ENCODE peak calls at places on chromosomes 13 and 19, in five cellular contexts. One of them, this sample, is unnamed.

GRCh38 chr13:39159971-39160370 is 121.7 kb downstream of the NHLRC3 start:
- DNase-seq in hypothalamus: peak
- DNase-seq in H9: no peak
- DNase-seq in activated T-helper 1 cell treated with Interleukin-2 at 50 U/mL for 16 hours: no peak
- DNase-seq in iPS DF 6.9: no peak
- DNase-seq in this sample: no peak

GRCh38 chr19:3585301-3586123 is at the start of gene GIPC3:
- DNase-seq in hypothalamus: no peak
- DNase-seq in H9: no peak
- DNase-seq in activated T-helper 1 cell treated with Interleukin-2 at 50 U/mL for 16 hours: no peak
- DNase-seq in iPS DF 6.9: no peak
- DNase-seq in this sample: no peak

GRCh38 chr13:28373803-28374202 is 121.1 kb downstream of the FLT1 start:
- DNase-seq in hypothalamus: no peak
- DNase-seq in H9: no peak
- DNase-seq in activated T-helper 1 cell treated with Interleukin-2 at 50 U/mL for 16 hours: no peak
- DNase-seq in iPS DF 6.9: no peak
- DNase-seq in this sample: no peak

GRCh38 chr19:9935409-9936062 is 779 bp downstream of the OLFM2 start:
- DNase-seq in hypothalamus: peak
- DNase-seq in H9: peak
- DNase-seq in activated T-helper 1 cell treated with Interleukin-2 at 50 U/mL for 16 hours: no peak
- DNase-seq in iPS DF 6.9: no peak
- DNase-seq in this sample: no peak

GRCh38 chr19:11767633-11768133 is 883 bp downstream of the ZNF441 start:
- DNase-seq in hypothalamus: no peak
- DNase-seq in H9: no peak
- DNase-seq in activated T-helper 1 cell treated with Interleukin-2 at 50 U/mL for 16 hours: no peak
- DNase-seq in iPS DF 6.9: no peak
- DNase-seq in this sample: no peak

GRCh38 chr13:50222569-50223332 is 207.5 kb downstream of the KCNRG start:
- DNase-seq in hypothalamus: no peak
- DNase-seq in H9: no peak
- DNase-seq in activated T-helper 1 cell treated with Interleukin-2 at 50 U/mL for 16 hours: no peak
- DNase-seq in iPS DF 6.9: no peak
- DNase-seq in this sample: no peak

GRCh38 chr19:39946532-39946931 is 12.1 kb upstream of the FCGBP start:
- DNase-seq in hypothalamus: no peak
- DNase-seq in H9: no peak
- DNase-seq in activated T-helper 1 cell treated with Interleukin-2 at 50 U/mL for 16 hours: no peak
- DNase-seq in iPS DF 6.9: no peak
- DNase-seq in this sample: no peak

GRCh38 chr13:106612688-106613087 is 44.8 kb upstream of the ARGLU1 start:
- DNase-seq in hypothalamus: no peak
- DNase-seq in H9: no peak
- DNase-seq in activated T-helper 1 cell treated with Interleukin-2 at 50 U/mL for 16 hours: no peak
- DNase-seq in iPS DF 6.9: no peak
- DNase-seq in this sample: no peak

GRCh38 chr13:98839826-98840769 is 87.6 kb upstream of the SLC15A1 start:
- DNase-seq in hypothalamus: peak
- DNase-seq in H9: peak
- DNase-seq in activated T-helper 1 cell treated with Interleukin-2 at 50 U/mL for 16 hours: no peak
- DNase-seq in iPS DF 6.9: peak
- DNase-seq in this sample: peak

GRCh38 chr13:113112893-113113845 is 7.6 kb downstream of the F7 start:
- DNase-seq in hypothalamus: no peak
- DNase-seq in H9: no peak
- DNase-seq in activated T-helper 1 cell treated with Interleukin-2 at 50 U/mL for 16 hours: no peak
- DNase-seq in iPS DF 6.9: no peak
- DNase-seq in this sample: no peak

GRCh38 chr19:49432141-49433073 is 7.2 kb downstream of the GFY start:
- DNase-seq in hypothalamus: no peak
- DNase-seq in H9: peak
- DNase-seq in activated T-helper 1 cell treated with Interleukin-2 at 50 U/mL for 16 hours: no peak
- DNase-seq in iPS DF 6.9: no peak
- DNase-seq in this sample: no peak

GRCh38 chr19:17718988-17719711 is at the start of gene MAP1S:
- DNase-seq in hypothalamus: peak
- DNase-seq in H9: peak
- DNase-seq in activated T-helper 1 cell treated with Interleukin-2 at 50 U/mL for 16 hours: peak
- DNase-seq in iPS DF 6.9: no peak
- DNase-seq in this sample: peak

GRCh38 chr19:41753936-41754529 is 1.3 kb upstream of the CEACAM6 start:
- DNase-seq in hypothalamus: peak
- DNase-seq in H9: peak
- DNase-seq in activated T-helper 1 cell treated with Interleukin-2 at 50 U/mL for 16 hours: peak
- DNase-seq in iPS DF 6.9: no peak
- DNase-seq in this sample: peak

GRCh38 chr19:3057275-3057714 is 5.0 kb downstream of the TLE5 start:
- DNase-seq in hypothalamus: peak
- DNase-seq in H9: peak
- DNase-seq in activated T-helper 1 cell treated with Interleukin-2 at 50 U/mL for 16 hours: no peak
- DNase-seq in iPS DF 6.9: no peak
- DNase-seq in this sample: no peak

GRCh38 chr19:30959011-30959410 is 390.2 kb downstream of the TSHZ3 start:
- DNase-seq in hypothalamus: no peak
- DNase-seq in H9: no peak
- DNase-seq in activated T-helper 1 cell treated with Interleukin-2 at 50 U/mL for 16 hours: no peak
- DNase-seq in iPS DF 6.9: no peak
- DNase-seq in this sample: no peak

GRCh38 chr13:72527333-72527732 is 200.1 kb downstream of the MZT1 start:
- DNase-seq in hypothalamus: no peak
- DNase-seq in H9: no peak
- DNase-seq in activated T-helper 1 cell treated with Interleukin-2 at 50 U/mL for 16 hours: no peak
- DNase-seq in iPS DF 6.9: no peak
- DNase-seq in this sample: no peak

GRCh38 chr19:5108123-5108613 is 139.3 kb downstream of the KDM4B start:
- DNase-seq in hypothalamus: no peak
- DNase-seq in H9: no peak
- DNase-seq in activated T-helper 1 cell treated with Interleukin-2 at 50 U/mL for 16 hours: no peak
- DNase-seq in iPS DF 6.9: no peak
- DNase-seq in this sample: no peak

GRCh38 chr13:95343944-95344343 is 42.7 kb upstream of the ABCC4 start:
- DNase-seq in hypothalamus: no peak
- DNase-seq in H9: no peak
- DNase-seq in activated T-helper 1 cell treated with Interleukin-2 at 50 U/mL for 16 hours: no peak
- DNase-seq in iPS DF 6.9: no peak
- DNase-seq in this sample: no peak

GRCh38 chr19:48798937-48799336 is 11.9 kb downstream of the BCAT2 start:
- DNase-seq in hypothalamus: no peak
- DNase-seq in H9: peak
- DNase-seq in activated T-helper 1 cell treated with Interleukin-2 at 50 U/mL for 16 hours: no peak
- DNase-seq in iPS DF 6.9: no peak
- DNase-seq in this sample: no peak

GRCh38 chr19:4414800-4415251 is 12.4 kb downstream of the CHAF1A start:
- DNase-seq in hypothalamus: no peak
- DNase-seq in H9: no peak
- DNase-seq in activated T-helper 1 cell treated with Interleukin-2 at 50 U/mL for 16 hours: no peak
- DNase-seq in iPS DF 6.9: no peak
- DNase-seq in this sample: no peak

GRCh38 chr19:47765522-47766358 is 12.8 kb upstream of the SELENOW start:
- DNase-seq in hypothalamus: peak
- DNase-seq in H9: peak
- DNase-seq in activated T-helper 1 cell treated with Interleukin-2 at 50 U/mL for 16 hours: no peak
- DNase-seq in iPS DF 6.9: no peak
- DNase-seq in this sample: peak

GRCh38 chr19:5925830-5926459 is 11.9 kb downstream of the CAPS start:
- DNase-seq in hypothalamus: no peak
- DNase-seq in H9: no peak
- DNase-seq in activated T-helper 1 cell treated with Interleukin-2 at 50 U/mL for 16 hours: no peak
- DNase-seq in iPS DF 6.9: no peak
- DNase-seq in this sample: no peak

GRCh38 chr19:42420055-42420544 is 7.1 kb downstream of the LIPE start:
- DNase-seq in hypothalamus: peak
- DNase-seq in H9: peak
- DNase-seq in activated T-helper 1 cell treated with Interleukin-2 at 50 U/mL for 16 hours: peak
- DNase-seq in iPS DF 6.9: no peak
- DNase-seq in this sample: peak

GRCh38 chr19:5828661-5829566 is 10.6 kb downstream of the FUT6 start:
- DNase-seq in hypothalamus: no peak
- DNase-seq in H9: peak
- DNase-seq in activated T-helper 1 cell treated with Interleukin-2 at 50 U/mL for 16 hours: no peak
- DNase-seq in iPS DF 6.9: no peak
- DNase-seq in this sample: no peak